ENCODE peak calls at places on chromosomes 2 and 18, in eight cellular contexts. J is left ventricle myocardium inferior, D is HFF-Myc, Y is breast epithelium, S is lower lobe of right lung, U is K562, E is uterus, C is epithelial cell of esophagus. P is an unnamed sample.

GRCh38 chr2:126244937-126245336 is 411.0 kb upstream of the GYPC start:
- DNase-seq in J (no peak), D (no peak), Y (no peak), S (peak), U (peak), E (no peak), C (no peak), P (no peak)

GRCh38 chr2:150080115-150080514 is 407.4 kb downstream of the RND3 start:
- DNase-seq in J (no peak), D (no peak), Y (no peak), S (no peak), U (no peak), E (no peak), C (no peak), P (no peak)

GRCh38 chr2:101486258-101486701 is 11.4 kb upstream of the RFX8 start:
- DNase-seq in J (no peak), D (no peak), Y (no peak), S (no peak), U (no peak), E (no peak), C (no peak), P (no peak)

GRCh38 chr2:68643011-68643873 is at the start of gene PROKR1:
- DNase-seq in J (peak), D (no peak), Y (no peak), S (peak), U (peak), E (no peak), C (peak), P (no peak)

GRCh38 chr2:128092656-128093055 is 1.7 kb downstream of the UGGT1 start:
- DNase-seq in J (no peak), D (no peak), Y (no peak), S (no peak), U (peak), E (no peak), C (no peak), P (no peak)

GRCh38 chr2:47002480-47003381 is 87.1 kb upstream of the MCFD2 start:
- DNase-seq in J (peak), D (no peak), Y (no peak), S (no peak), U (no peak), E (no peak), C (peak), P (peak)

GRCh38 chr18:73952296-73952946 is 195.2 kb downstream of the FBXO15 start:
- DNase-seq in J (no peak), D (no peak), Y (no peak), S (no peak), U (no peak), E (no peak), C (no peak), P (no peak)

GRCh38 chr18:907171-907879 is 2.7 kb downstream of the ADCYAP1 start:
- DNase-seq in J (no peak), D (no peak), Y (no peak), S (peak), U (no peak), E (no peak), C (no peak), P (no peak)

GRCh38 chr2:128357561-128358370 is 39.1 kb upstream of the HS6ST1 start:
- DNase-seq in J (no peak), D (no peak), Y (no peak), S (no peak), U (no peak), E (no peak), C (no peak), P (no peak)

GRCh38 chr2:39479696-39480095 is 42.6 kb upstream of the MAP4K3 start:
- DNase-seq in J (no peak), D (no peak), Y (no peak), S (no peak), U (no peak), E (no peak), C (no peak), P (no peak)

GRCh38 chr2:112648081-112648480 is 2.3 kb downstream of the SLC20A1 start:
- DNase-seq in J (no peak), D (no peak), Y (no peak), S (no peak), U (no peak), E (no peak), C (no peak), P (no peak)

DNA sequence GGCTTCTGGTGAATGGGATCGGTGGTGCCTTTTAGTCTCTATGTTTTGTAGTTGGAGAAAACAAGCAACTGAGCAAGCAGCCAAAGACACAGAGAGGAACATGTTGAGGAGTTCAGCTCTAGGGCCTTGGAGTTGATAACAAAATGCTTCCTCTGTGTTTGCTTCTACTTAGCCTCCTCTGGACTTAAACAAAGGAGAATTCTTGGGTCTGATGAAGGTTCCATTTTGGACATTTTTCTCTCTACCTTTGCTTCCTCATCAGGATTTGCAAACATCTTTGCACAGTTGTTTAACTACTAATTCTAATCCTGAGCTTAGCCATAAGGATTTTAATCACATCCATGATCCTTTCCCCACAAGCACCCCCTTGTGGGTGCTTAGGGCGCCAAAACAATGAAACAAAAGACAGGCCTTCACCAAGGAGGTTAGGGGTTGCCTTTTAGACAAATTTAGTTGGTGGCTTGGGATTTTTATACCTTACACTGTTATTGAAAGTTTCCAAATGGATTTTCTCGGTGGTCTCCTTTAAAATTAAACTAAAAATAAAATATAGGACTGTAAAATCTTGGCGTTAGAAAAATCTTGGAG is 148.5 kb upstream of the SATB2 start:
- DNase-seq in J (no peak), D (no peak), Y (no peak), S (no peak), U (no peak), E (no peak), C (no peak), P (no peak)
- TF ChIP-seq CTCF in J (no peak), D (peak), Y (no peak), S (no peak), U (peak), E (no peak), C (peak), P (no peak)

GRCh38 chr2:11129598-11130449 is 25.4 kb upstream of the SLC66A3 start:
- DNase-seq in J (peak), D (no peak), Y (peak), S (peak), U (peak), E (peak), C (peak), P (no peak)
- TF ChIP-seq CTCF in J (peak), D (peak), Y (peak), S (peak), U (peak), E (peak), C (peak), P (no peak)

DNA sequence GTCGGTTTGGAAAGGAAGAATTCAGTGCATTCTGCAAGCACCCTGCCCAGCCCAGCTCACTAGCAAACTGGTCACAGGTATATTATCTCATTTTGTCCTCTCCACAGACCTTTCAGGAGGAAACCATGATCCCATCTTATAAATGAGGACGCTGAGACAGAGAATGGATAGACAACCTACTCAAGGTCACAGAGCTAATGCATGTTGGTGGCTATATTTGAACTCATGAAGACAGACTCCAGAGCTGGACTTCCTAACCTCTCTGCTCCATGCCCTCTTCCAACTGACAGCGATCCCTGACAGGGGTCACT is 29.5 kb downstream of the SERPINB5 start:
- DNase-seq in J (no peak), D (no peak), Y (no peak), S (no peak), U (no peak), E (no peak), C (no peak), P (no peak)
- TF ChIP-seq CTCF in J (no peak), D (no peak), Y (no peak), S (no peak), U (no peak), E (no peak), C (no peak), P (peak)

GRCh38 chr2:74496997-74497776 is 2.2 kb downstream of the LBX2 start:
- DNase-seq in J (no peak), D (no peak), Y (no peak), S (peak), U (no peak), E (no peak), C (no peak), P (no peak)
- TF ChIP-seq CTCF in J (no peak), D (no peak), Y (no peak), S (no peak), U (no peak), E (no peak), C (no peak), P (no peak)

DNA sequence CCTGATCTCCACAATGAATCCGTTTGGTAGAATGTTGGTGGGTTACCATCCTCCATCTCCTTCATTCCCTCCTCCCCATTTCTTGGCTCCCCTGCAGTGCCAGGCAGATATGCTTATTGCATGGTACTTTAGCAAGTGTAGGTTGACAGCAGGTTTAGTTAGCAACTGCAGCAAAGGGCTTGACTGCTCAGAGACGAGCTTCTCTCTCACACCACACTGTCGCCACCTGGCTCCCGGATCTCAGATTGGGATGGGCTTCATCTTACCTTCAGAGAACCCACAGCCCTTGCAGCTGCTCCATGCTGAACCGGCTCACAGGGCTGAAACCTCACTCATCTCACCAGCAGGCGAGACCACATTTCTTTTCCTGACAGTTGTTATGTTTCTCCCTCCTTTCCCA is 88.8 kb downstream of the VWA3B start:
- DNase-seq in J (no peak), D (no peak), Y (no peak), S (no peak), U (no peak), E (no peak), C (no peak), P (no peak)
- TF ChIP-seq CTCF in J (peak), D (no peak), Y (no peak), S (no peak), U (peak), E (no peak), C (peak), P (no peak)

DNA sequence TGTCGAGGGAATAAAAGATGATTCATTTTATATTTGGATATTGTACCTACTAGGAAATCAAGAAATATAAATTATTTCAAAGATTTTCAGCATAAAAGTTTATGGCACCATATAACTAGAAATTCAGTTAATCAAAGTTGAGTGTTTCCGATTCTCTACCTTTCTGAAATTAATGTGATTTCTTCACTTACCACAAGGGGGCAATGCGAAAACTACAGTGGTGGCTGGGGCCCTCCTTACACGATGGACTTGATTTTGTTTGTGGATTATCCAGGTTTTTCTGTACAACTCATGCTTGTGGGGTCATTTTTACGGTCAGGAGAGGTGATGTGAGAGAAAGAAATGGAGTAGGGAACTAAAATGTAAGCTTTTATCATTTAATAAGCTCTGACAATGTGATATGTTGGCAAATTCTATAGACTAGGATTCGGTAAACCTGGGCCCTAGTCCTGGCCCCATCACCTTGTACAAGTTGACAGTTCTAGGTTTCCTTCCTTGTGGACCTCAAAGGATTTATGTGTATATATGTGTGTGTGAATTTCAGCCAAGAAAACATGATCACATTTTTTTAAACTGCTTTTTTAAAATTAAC is 47.6 kb downstream of the G6PC2 start:
- DNase-seq in J (no peak), D (no peak), Y (no peak), S (no peak), U (peak), E (no peak), C (peak), P (no peak)
- TF ChIP-seq CTCF in J (peak), D (peak), Y (no peak), S (peak), U (peak), E (no peak), C (peak), P (peak)

GRCh38 chr18:37484893-37485834 is 80.4 kb downstream of the CELF4 start:
- DNase-seq in J (no peak), D (no peak), Y (no peak), S (no peak), U (peak), E (no peak), C (peak), P (no peak)
- TF ChIP-seq CTCF in J (peak), D (no peak), Y (no peak), S (no peak), U (peak), E (no peak), C (no peak), P (peak)

GRCh38 chr2:111149882-111150455 is 29.3 kb downstream of the BCL2L11 start:
- DNase-seq in J (no peak), D (no peak), Y (no peak), S (no peak), U (no peak), E (no peak), C (no peak), P (no peak)
- TF ChIP-seq CTCF in J (no peak), D (no peak), Y (no peak), S (no peak), U (no peak), E (no peak), C (no peak), P (no peak)